ENCODE peak calls at places on chromosome 13, in nine cellular contexts. O is H1, W is HepG2, E is stomach, Q is transverse colon, A is breast epithelium, D is upper lobe of left lung, S is spleen, G is suprapubic skin. Z is an unnamed sample. For H3K4me1, the result is how much of the 10 kb centered on the place peaks cover.

GRCh38 chr13:99982021-99982740 is 597 bp downstream of the ZIC2 start:
- DNase-seq in O (no peak), W (no peak), E (no peak), Q (no peak), A (no peak), D (no peak), S (peak), G (no peak), Z (peak)

GRCh38 chr13:49220035-49220855 is at the start of gene MLNR:
- DNase-seq in O (no peak), W (peak), E (no peak), Q (no peak), A (no peak), D (peak), S (peak), G (no peak), Z (no peak)

GRCh38 chr13:71602327-71602726 is 264.7 kb downstream of the DACH1 start:
- DNase-seq in O (no peak), W (no peak), E (no peak), Q (no peak), A (no peak), D (no peak), S (no peak), G (no peak), Z (no peak)

GRCh38 chr13:46992383-46992952 is 95.6 kb upstream of the HTR2A start:
- DNase-seq in O (no peak), W (peak), E (no peak), Q (no peak), A (no peak), D (no peak), S (no peak), G (no peak), Z (no peak)

GRCh38 chr13:44198826-44199225 is 174.8 kb upstream of the SERP2 start:
- DNase-seq in O (no peak), W (no peak), E (no peak), Q (no peak), A (no peak), D (no peak), S (no peak), G (no peak), Z (no peak)

GRCh38 chr13:113835461-113836274 is 28.2 kb downstream of the GAS6 start:
- DNase-seq in O (no peak), W (no peak), E (no peak), Q (no peak), A (no peak), D (no peak), S (no peak), G (no peak), Z (no peak)

GRCh38 chr13:108769213-108770070 is 140.0 kb downstream of the MYO16 start:
- DNase-seq in O (no peak), W (no peak), E (no peak), Q (no peak), A (no peak), D (no peak), S (no peak), G (no peak), Z (no peak)

GRCh38 chr13:79389031-79389430 is 17.0 kb downstream of the RBM26 start:
- DNase-seq in O (no peak), W (no peak), E (no peak), Q (no peak), A (no peak), D (no peak), S (no peak), G (no peak), Z (no peak)

GRCh38 chr13:33178197-33178699 is 107.3 kb downstream of the STARD13 start:
- DNase-seq in O (no peak), W (no peak), E (no peak), Q (no peak), A (no peak), D (no peak), S (no peak), G (no peak), Z (no peak)

GRCh38 chr13:80047406-80047805 is 293.5 kb downstream of the SPRY2 start:
- DNase-seq in O (no peak), W (no peak), E (no peak), Q (no peak), A (no peak), D (no peak), S (no peak), G (no peak), Z (no peak)

GRCh38 chr13:30864352-30865130 is 41.5 kb upstream of the MEDAG start:
- DNase-seq in O (no peak), W (no peak), E (no peak), Q (no peak), A (no peak), D (no peak), S (no peak), G (no peak), Z (no peak)

GRCh38 chr13:74205313-74205690 is 71.1 kb upstream of the KLF12 start:
- DNase-seq in O (no peak), W (no peak), E (no peak), Q (no peak), A (no peak), D (no peak), S (no peak), G (no peak), Z (no peak)

GRCh38 chr13:85828094-85828684 is 29.0 kb upstream of the SLITRK6 start:
- DNase-seq in O (no peak), W (peak), E (no peak), Q (no peak), A (no peak), D (no peak), S (no peak), G (no peak), Z (no peak)

GRCh38 chr13:45718992-45719391 is 16.9 kb downstream of the CBY2 start:
- DNase-seq in O (no peak), W (no peak), E (no peak), Q (no peak), A (no peak), D (no peak), S (no peak), G (no peak), Z (no peak)

GRCh38 chr13:66210677-66211076 is 1019.5 kb downstream of the PCDH9 start:
- DNase-seq in O (no peak), W (no peak), E (no peak), Q (no peak), A (no peak), D (no peak), S (no peak), G (no peak), Z (no peak)

GRCh38 chr13:59450218-59450617 is 713.5 kb downstream of the DIAPH3 start:
- DNase-seq in O (no peak), W (no peak), E (no peak), Q (no peak), A (no peak), D (no peak), S (no peak), G (no peak), Z (no peak)

GRCh38 chr13:99307648-99308339 is 595 bp upstream of the GPR183 start:
- DNase-seq in O (no peak), W (no peak), E (no peak), Q (peak), A (no peak), D (peak), S (no peak), G (no peak), Z (no peak)

GRCh38 chr13:102772042-102772425 is 1.6 kb downstream of the TEX30 start:
- DNase-seq in O (no peak), W (no peak), E (no peak), Q (no peak), A (no peak), D (no peak), S (no peak), G (no peak), Z (no peak)

DNA sequence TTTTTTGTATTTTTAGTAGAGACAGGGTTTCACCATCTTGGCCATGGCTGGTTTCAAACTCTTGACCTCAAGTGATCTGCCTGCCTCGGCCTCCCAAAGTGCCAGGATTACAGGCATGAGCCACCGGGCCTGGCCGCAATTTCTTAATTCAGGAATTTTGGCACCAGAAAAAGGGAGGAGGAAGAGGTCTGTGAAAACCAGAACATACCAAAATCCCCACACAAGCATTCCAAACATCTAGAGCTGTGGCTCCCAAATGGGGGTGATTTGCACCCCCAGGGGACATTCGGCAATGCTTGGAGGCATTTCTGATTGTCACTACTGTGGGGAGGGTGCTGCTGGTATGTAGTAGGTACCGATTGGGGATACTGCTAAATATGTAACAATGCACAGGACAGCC is 40.2 kb upstream of the ABCC4 start:
- DNase-seq in O (no peak), W (no peak), E (no peak), Q (no peak), A (no peak), D (no peak), S (peak), G (no peak), Z (no peak)
- H3K4me3 ChIP-seq in O (no peak), W (no peak), E (no peak), Q (no peak), A (no peak), D (no peak), S (no peak), G (no peak), Z (no peak)

DNA sequence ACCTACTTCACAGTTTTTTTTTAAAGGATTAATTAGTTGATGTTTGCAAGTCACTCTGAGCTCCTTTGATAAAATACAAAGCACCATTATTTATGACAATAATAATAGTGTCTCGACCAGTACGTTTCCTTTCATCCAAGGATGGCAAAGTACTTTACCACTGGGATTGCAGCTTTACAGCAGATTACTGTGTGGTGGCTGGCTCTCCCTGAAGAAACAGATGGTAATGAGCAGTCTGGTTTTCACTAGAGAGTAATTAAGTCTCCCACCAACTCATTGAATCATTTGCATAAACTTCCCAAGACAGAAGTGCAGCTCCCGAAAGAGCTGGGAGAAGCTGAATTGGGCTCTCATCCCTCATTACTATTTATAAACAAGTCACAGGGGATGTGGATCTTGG is 48.7 kb downstream of the KLF5 start:
- DNase-seq in O (no peak), W (no peak), E (no peak), Q (no peak), A (no peak), D (no peak), S (no peak), G (no peak), Z (no peak)
- H3K4me1 ChIP-seq in O (under half), W (under half), E (under half), Q (under half), A (under half), D (under half), S (under half), G (under half), Z (under half)

GRCh38 chr13:20843177-20843576 is 59.4 kb downstream of the XPO4 start:
- DNase-seq in O (no peak), W (no peak), E (no peak), Q (no peak), A (no peak), D (no peak), S (no peak), G (no peak), Z (no peak)
- TF ChIP-seq POLR2AphosphoS5 in O (no peak), W (no peak), E (no peak), Q (no peak), A (no peak), D (no peak), S (no peak), G (no peak), Z (no peak)

DNA sequence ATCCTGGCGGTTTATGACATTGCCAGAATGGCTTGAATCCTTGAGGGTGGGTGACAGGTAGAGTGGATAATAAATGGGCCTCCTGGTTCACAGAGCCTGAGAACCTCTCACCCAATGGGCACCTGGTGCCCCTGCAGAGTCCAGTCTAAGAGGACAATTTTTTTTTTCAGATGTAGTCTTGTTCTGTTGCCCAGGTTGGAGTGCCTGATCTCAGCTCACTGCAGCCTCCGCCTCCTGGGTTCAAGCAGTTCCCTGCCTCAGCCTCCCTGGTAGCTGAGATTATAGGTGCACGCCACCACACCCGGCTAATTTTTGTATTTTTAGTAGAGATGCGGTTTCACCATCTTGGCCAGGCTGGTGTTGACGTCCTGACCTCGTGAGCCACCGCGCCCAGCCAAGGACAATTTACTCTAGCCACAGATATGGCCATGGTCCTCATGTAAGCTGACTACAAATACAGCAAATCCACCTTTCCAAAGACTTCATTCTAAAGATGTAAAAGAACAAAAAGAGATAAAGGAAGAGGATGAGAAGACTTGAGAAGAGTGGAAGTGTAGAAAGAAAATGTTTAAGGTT is 33.0 kb downstream of the COL4A2 start:
- DNase-seq in O (no peak), W (no peak), E (no peak), Q (no peak), A (no peak), D (no peak), S (no peak), G (no peak), Z (no peak)
- H3K4me3 ChIP-seq in O (no peak), W (no peak), E (peak), Q (no peak), A (no peak), D (no peak), S (no peak), G (no peak), Z (peak)